ENCODE peak calls at places on chromosomes 13 and 19, in ten cellular contexts. Y, Q, P, I, F, K, C, A, M and L are unnamed samples.

GRCh38 chr13:21683034-21683733 is 12.3 kb downstream of the FGF9 start:
- DNase-seq in Y (peak; percentile 74), Q (no peak), P (peak; percentile 32), I (no peak), F (no peak), K (no peak), C (peak; percentile 89), A (no peak), M (no peak), L (no peak)

GRCh38 chr19:11205939-11206570 is 8.7 kb upstream of the KANK2 start:
- DNase-seq in Y (no peak), Q (no peak), P (no peak), I (no peak), F (no peak), K (no peak), C (no peak), A (no peak), M (no peak), L (no peak)

GRCh38 chr13:113723400-113724015 is 35.5 kb upstream of the TMEM255B start:
- DNase-seq in Y (no peak), Q (no peak), P (no peak), I (no peak), F (no peak), K (no peak), C (no peak), A (no peak), M (no peak), L (no peak)

GRCh38 chr19:33064778-33065550 is at the start of gene RHPN2:
- DNase-seq in Y (peak; percentile 42), Q (peak; percentile 77), P (peak; percentile 71), I (peak; percentile 85), F (no peak), K (peak; percentile 33), C (no peak), A (no peak), M (peak; percentile 81), L (no peak)

GRCh38 chr13:43698743-43699142 is 88.0 kb downstream of the ENOX1 start:
- DNase-seq in Y (no peak), Q (no peak), P (peak; percentile 14), I (no peak), F (no peak), K (no peak), C (no peak), A (no peak), M (peak; percentile 69), L (peak; percentile 5)

GRCh38 chr13:73754727-73755292 is 379.4 kb downstream of the KLF12 start:
- DNase-seq in Y (no peak), Q (peak; percentile 58), P (peak; percentile 43), I (peak; percentile 69), F (no peak), K (peak; percentile 51), C (no peak), A (peak; percentile 79), M (peak; percentile 76), L (no peak)

GRCh38 chr19:52138614-52139290 is 986 bp downstream of the ZNF616 start:
- DNase-seq in Y (peak; percentile 55), Q (peak; percentile 70), P (no peak), I (peak; percentile 65), F (no peak), K (peak; percentile 9), C (no peak), A (peak; percentile 7), M (peak; percentile 16), L (no peak)

GRCh38 chr13:32951580-32951979 is 64.6 kb upstream of the KL start:
- DNase-seq in Y (no peak), Q (no peak), P (no peak), I (no peak), F (no peak), K (no peak), C (no peak), A (no peak), M (no peak), L (no peak)

GRCh38 chr19:9847087-9847671 is 12.1 kb downstream of the PIN1 start:
- DNase-seq in Y (peak; percentile 95), Q (peak; percentile 74), P (peak; percentile 93), I (no peak), F (peak; percentile 41), K (no peak), C (peak; percentile 56), A (no peak), M (peak; percentile 93), L (peak; percentile 75)

GRCh38 chr13:48475230-48475629 is 57.6 kb downstream of the RCBTB2 start:
- DNase-seq in Y (no peak), Q (no peak), P (no peak), I (no peak), F (no peak), K (no peak), C (no peak), A (no peak), M (no peak), L (no peak)

GRCh38 chr13:37984357-37984756 is 114.8 kb upstream of the TRPC4 start:
- DNase-seq in Y (no peak), Q (peak; percentile 35), P (no peak), I (no peak), F (no peak), K (no peak), C (no peak), A (no peak), M (no peak), L (no peak)
- TF ChIP-seq CTCF in Y (no peak), Q (peak; percentile 26), P (no peak), I (no peak), F (no peak), K (no peak), C (peak; percentile 8), A (no peak), M (no peak), L (no peak)

DNA sequence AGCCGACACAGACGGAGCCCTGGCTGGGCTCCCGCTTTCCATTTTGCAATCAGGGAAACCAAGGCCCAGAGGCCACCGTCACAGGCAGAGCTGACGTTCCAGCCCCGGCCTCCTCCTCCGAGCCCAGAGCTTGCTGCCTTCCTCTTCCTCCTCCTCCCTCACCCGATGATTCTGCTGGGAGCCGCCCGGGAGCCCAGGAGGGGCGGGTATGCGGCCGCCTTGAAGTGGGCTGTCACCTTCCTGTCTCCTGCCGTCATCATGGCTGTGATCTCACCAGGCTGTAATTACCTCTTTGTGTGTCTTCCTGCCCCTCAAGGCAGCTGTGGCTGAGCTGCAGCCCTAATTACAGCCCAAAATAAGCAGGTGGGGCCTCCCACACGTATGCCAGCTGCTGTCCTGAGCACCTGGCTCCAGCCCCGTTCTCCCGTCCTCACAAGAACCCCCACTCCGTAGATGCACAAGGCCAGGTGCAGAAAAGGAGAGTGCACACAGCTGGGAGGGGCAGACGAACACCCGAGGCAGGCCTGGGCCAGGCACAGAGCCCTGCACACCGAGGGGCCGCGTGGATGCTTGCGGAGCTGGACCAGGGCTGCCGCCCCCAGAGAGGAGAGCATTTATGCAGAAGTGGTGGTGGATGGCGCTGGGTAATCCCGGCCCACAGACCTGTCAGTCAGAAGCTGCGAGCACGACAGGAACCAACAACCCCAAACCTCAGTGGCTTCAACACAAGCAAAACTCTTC is 4.0 kb downstream of the TPGS1 start:
- DNase-seq in Y (no peak), Q (peak; percentile 74), P (no peak), I (no peak), F (no peak), K (peak; percentile 68), C (no peak), A (no peak), M (peak; percentile 64), L (no peak)
- H3K4me3 ChIP-seq in Y (no peak overlapping the region), Q (peak overlapping the region; percentile 25), P (no peak overlapping the region), I (no peak overlapping the region), F (no peak overlapping the region), K (peak overlapping the region; percentile 13), C (no peak overlapping the region), A (peak overlapping the region; percentile 31), M (no peak overlapping the region), L (peak overlapping the region; percentile 27)

GRCh38 chr19:20247016-20247683 is 80.1 kb downstream of the ZNF486 start:
- DNase-seq in Y (peak; percentile 30), Q (peak; percentile 48), P (no peak), I (peak; percentile 59), F (no peak), K (peak; percentile 11), C (no peak), A (no peak), M (peak; percentile 3), L (no peak)
- TF ChIP-seq CTCF in Y (no peak), Q (peak; percentile 20), P (no peak), I (peak; percentile 40), F (peak; percentile 22), K (peak; percentile 44), C (no peak), A (no peak), M (peak; percentile 47), L (peak; percentile 8)

GRCh38 chr19:47093254-47093653 is 20.3 kb downstream of the ZC3H4 start:
- DNase-seq in Y (no peak), Q (no peak), P (no peak), I (no peak), F (no peak), K (no peak), C (no peak), A (no peak), M (no peak), L (no peak)

GRCh38 chr19:47096721-47097120 is 16.9 kb downstream of the ZC3H4 start:
- DNase-seq in Y (no peak), Q (no peak), P (no peak), I (no peak), F (no peak), K (no peak), C (no peak), A (no peak), M (no peak), L (no peak)

GRCh38 chr19:47095707-47096704 is 17.6 kb downstream of the ZC3H4 start:
- DNase-seq in Y (peak; percentile 31), Q (peak; percentile 76), P (no peak), I (no peak), F (no peak), K (peak; percentile 70), C (no peak), A (no peak), M (no peak), L (no peak)

GRCh38 chr19:47093841-47094240 is 19.7 kb downstream of the ZC3H4 start:
- DNase-seq in Y (no peak), Q (no peak), P (no peak), I (peak; percentile 40), F (no peak), K (no peak), C (no peak), A (no peak), M (no peak), L (no peak)

DNA sequence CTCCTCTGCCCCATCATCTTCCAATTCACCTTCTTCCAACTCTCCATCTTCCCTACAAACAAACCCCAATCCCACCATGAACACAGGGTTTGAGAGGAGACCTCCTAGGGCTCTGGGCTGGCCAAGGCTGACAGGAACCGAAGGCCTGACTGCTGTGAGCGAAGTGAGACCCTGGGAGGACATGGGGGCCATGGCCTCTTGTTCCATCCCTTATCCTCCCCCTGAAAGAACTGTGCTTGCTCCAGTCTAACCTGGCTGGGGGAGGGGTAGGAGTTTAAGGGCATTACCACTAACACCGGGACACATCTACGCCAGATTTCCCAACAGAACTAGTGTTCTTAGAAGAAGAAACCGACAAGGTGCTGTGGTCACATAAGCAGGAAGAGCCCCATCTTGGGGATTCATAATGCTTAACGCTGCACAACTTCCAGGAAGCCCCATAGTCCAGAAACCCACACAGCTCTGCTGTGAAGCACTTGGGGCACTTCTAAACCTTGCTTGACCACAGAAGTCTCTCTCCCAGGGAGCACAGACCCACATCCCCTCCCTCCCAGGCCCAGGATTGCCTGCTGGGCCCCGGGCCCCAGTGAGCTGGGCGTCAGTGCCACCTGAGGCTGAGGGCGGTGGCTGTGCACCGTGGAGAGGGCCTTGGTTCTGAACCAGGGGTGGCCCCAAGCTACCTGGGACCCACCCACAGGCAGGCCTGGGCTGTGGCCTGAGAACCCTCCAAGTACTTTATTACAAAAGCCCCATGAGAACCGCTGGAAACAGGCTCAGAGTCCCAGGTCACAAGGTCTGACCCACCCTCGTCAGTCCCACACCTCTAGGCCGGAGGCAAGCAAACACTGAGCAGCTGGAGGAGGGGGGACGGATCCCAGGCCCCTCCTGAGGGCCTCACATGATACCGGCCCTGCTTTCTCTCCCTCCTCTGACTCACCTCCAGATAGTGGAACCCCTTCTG is 18.7 kb downstream of the ZC3H4 start:
- DNase-seq in Y (no peak), Q (peak; percentile 78), P (no peak), I (no peak), F (no peak), K (no peak), C (no peak), A (no peak), M (no peak), L (no peak)
- H3K4me3 ChIP-seq in Y (no peak overlapping the region), Q (no peak overlapping the region), P (no peak overlapping the region), I (no peak overlapping the region), F (no peak overlapping the region), K (no peak overlapping the region), C (no peak overlapping the region), A (no peak overlapping the region), M (no peak overlapping the region), L (no peak overlapping the region)